ENCODE peak calls at places on chromosomes 2 and 18, in seven cellular contexts. D, Z, A, E, F, S and I are unnamed samples.

GRCh38 chr2:239397856-239398470 is 2.9 kb downstream of the HDAC4 start:
- DNase-seq in E (no peak), Z (no peak), A (no peak), D (no peak), S (no peak), F (no peak), I (no peak)

GRCh38 chr2:190603374-190603773 is 45.5 kb upstream of the NAB1 start:
- DNase-seq in A (no peak), E (no peak), S (no peak), Z (no peak), F (peak; percentile 10), D (peak; percentile 93), I (no peak)

GRCh38 chr2:241863021-241863954 is 4.6 kb upstream of the PDCD1 start:
- DNase-seq in F (no peak), A (no peak), S (no peak), D (no peak), Z (no peak), E (no peak), I (no peak)

GRCh38 chr2:75632091-75632704 is 14.4 kb upstream of the MRPL19 start:
- DNase-seq in F (no peak), S (no peak), E (no peak), Z (no peak), A (no peak), D (no peak), I (no peak)

GRCh38 chr2:46430413-46430812 is 49.0 kb upstream of the TMEM247 start:
- DNase-seq in E (no peak), A (no peak), S (no peak), D (no peak), Z (no peak), F (no peak), I (no peak)

GRCh38 chr18:45890606-45891005 is 65.1 kb downstream of the SIGLEC15 start:
- DNase-seq in A (no peak), E (no peak), S (no peak), D (no peak), Z (no peak), F (no peak), I (no peak)

GRCh38 chr2:7427293-7428060 is 510.3 kb downstream of the RNF144A start:
- DNase-seq in S (peak; percentile 55), A (no peak), D (peak; percentile 43), F (no peak), E (no peak), Z (no peak), I (no peak)

GRCh38 chr2:41905597-41906324 is 142.1 kb upstream of the PKDCC start:
- DNase-seq in E (no peak), F (no peak), D (no peak), A (no peak), S (no peak), Z (no peak), I (no peak)

GRCh38 chr2:37324536-37324785 is 172 bp downstream of the PRKD3 start:
- DNase-seq in F (no peak), S (no peak), A (peak; percentile 17), E (no peak), Z (no peak), D (no peak), I (peak; percentile 6)

GRCh38 chr2:72789241-72789640 is 36.6 kb downstream of the EXOC6B start:
- DNase-seq in A (no peak), Z (no peak), E (no peak), F (no peak), D (no peak), S (no peak), I (no peak)

GRCh38 chr2:157897106-157897971 is 21.2 kb upstream of the ACVR1 start:
- DNase-seq in F (no peak), S (no peak), D (no peak), A (no peak), Z (no peak), E (no peak), I (no peak)

GRCh38 chr2:78839259-78839658 is 186.2 kb upstream of the REG3G start:
- DNase-seq in D (no peak), Z (no peak), A (no peak), F (no peak), E (no peak), S (no peak), I (no peak)

GRCh38 chr2:152098798-152099654 is at the start of gene CACNB4:
- DNase-seq in S (no peak), D (no peak), Z (no peak), F (no peak), E (no peak), A (no peak), I (no peak)

GRCh38 chr2:150647943-150648342 is 160.5 kb upstream of the RND3 start:
- DNase-seq in Z (no peak), E (no peak), A (no peak), F (no peak), S (no peak), D (no peak), I (no peak)

GRCh38 chr2:128783193-128783671 is 464.6 kb upstream of the HS6ST1 start:
- DNase-seq in Z (no peak), F (no peak), E (no peak), A (no peak), S (no peak), D (no peak), I (no peak)

GRCh38 chr2:38176619-38177021 is 100.7 kb upstream of the CYP1B1 start:
- DNase-seq in A (no peak), D (no peak), E (no peak), Z (no peak), F (no peak), S (no peak), I (no peak)

GRCh38 chr2:188369365-188369764 is 77.7 kb downstream of the GULP1 start:
- DNase-seq in E (no peak), S (peak; percentile 45), F (no peak), Z (no peak), D (peak; percentile 72), A (no peak), I (no peak)

GRCh38 chr2:67050621-67051020 is 346.5 kb upstream of the ETAA1 start:
- DNase-seq in S (no peak), A (no peak), Z (no peak), F (no peak), E (no peak), D (no peak), I (no peak)